ENCODE peak calls at places on chromosomes 11 and 22, in four cellular contexts. H is tibial nerve, O is fibroblast of lung, I is spleen. G is an unnamed sample. For H3K27me3, the result is how much of the 10 kb centered on the place peaks cover.

GRCh38 chr11:61919113-61919840 is 1.9 kb upstream of the RAB3IL1 start:
- DNase-seq in H (no peak), O (no peak), I (peak), G (peak)

GRCh38 chr11:115197031-115197430 is 307.2 kb downstream of the CADM1 start:
- DNase-seq in H (no peak), O (no peak), I (no peak), G (no peak)

GRCh38 chr22:22786301-22787115 is 101.1 kb upstream of the IGLL5 start:
- DNase-seq in H (no peak), O (no peak), I (no peak), G (no peak)

GRCh38 chr11:73716153-73717056 is 44.5 kb downstream of the RAB6A start:
- DNase-seq in H (no peak), O (no peak), I (no peak), G (no peak)

GRCh38 chr11:75450826-75451783 is 18.1 kb upstream of the KLHL35 start:
- DNase-seq in H (no peak), O (no peak), I (no peak), G (peak)

GRCh38 chr22:27327497-27327896 is 474.1 kb downstream of the MN1 start:
- DNase-seq in H (no peak), O (no peak), I (no peak), G (no peak)

GRCh38 chr11:36135062-36135461 is 154.2 kb downstream of the COMMD9 start:
- DNase-seq in H (no peak), O (no peak), I (no peak), G (no peak)

GRCh38 chr22:50267591-50268390 is 2.4 kb downstream of the MAPK11 start:
- DNase-seq in H (peak), O (peak), I (no peak), G (no peak)

GRCh38 chr11:6531267-6531752 is 34.2 kb downstream of the DNHD1 start:
- DNase-seq in H (no peak), O (peak), I (no peak), G (peak)

GRCh38 chr11:111603633-111604130 is 1.4 kb downstream of the SIK2 start:
- DNase-seq in H (no peak), O (no peak), I (no peak), G (no peak)

GRCh38 chr11:116771935-116772334 is 852 bp downstream of the BUD13 start:
- DNase-seq in H (no peak), O (no peak), I (no peak), G (no peak)

GRCh38 chr11:127395034-127395433 is 394.5 kb upstream of the KIRREL3 start:
- DNase-seq in H (no peak), O (no peak), I (no peak), G (no peak)

GRCh38 chr11:64559351-64560138 is 31.5 kb upstream of the SLC22A12 start:
- DNase-seq in H (no peak), O (no peak), I (peak), G (no peak)

GRCh38 chr22:27613099-27614089 is 188.2 kb downstream of the MN1 start:
- DNase-seq in H (no peak), O (no peak), I (no peak), G (no peak)

GRCh38 chr11:122746050-122746478 is 90.5 kb downstream of the UBASH3B start:
- DNase-seq in H (no peak), O (no peak), I (no peak), G (no peak)

GRCh38 chr11:83222499-83222898 is 29.0 kb downstream of the ANKRD42 start:
- DNase-seq in H (no peak), O (no peak), I (no peak), G (no peak)

GRCh38 chr11:48081151-48082010 is 101.0 kb downstream of the PTPRJ start:
- DNase-seq in H (peak), O (peak), I (peak), G (no peak)

GRCh38 chr11:111935331-111936044 is 1.7 kb upstream of the DIXDC1 start:
- DNase-seq in H (no peak), O (peak), I (no peak), G (no peak)

GRCh38 chr11:12009617-12010321 is 1.3 kb upstream of the DKK3 start:
- DNase-seq in H (no peak), O (no peak), I (no peak), G (no peak)

GRCh38 chr11:1776944-1777715 is 13.4 kb upstream of the CTSD start:
- DNase-seq in H (no peak), O (no peak), I (no peak), G (no peak)

GRCh38 chr11:125338435-125338834 is 157.6 kb downstream of the FEZ1 start:
- DNase-seq in H (no peak), O (no peak), I (peak), G (no peak)

GRCh38 chr11:113504071-113504470 is 28.9 kb upstream of the DRD2 start:
- DNase-seq in H (no peak), O (no peak), I (no peak), G (no peak)

GRCh38 chr11:118059231-118059940 is 17.5 kb upstream of the TMPRSS4 start:
- DNase-seq in H (no peak), O (no peak), I (no peak), G (no peak)

GRCh38 chr11:69813839-69814238 is 5.4 kb downstream of the FGF3 start:
- DNase-seq in H (no peak), O (no peak), I (no peak), G (no peak)
- H3K27me3 ChIP-seq in H (under half), O (under half), I (under half), G (under half)

GRCh38 chr22:24992946-24993345 is 40.4 kb downstream of the KIAA1671 start:
- DNase-seq in H (no peak), O (no peak), I (no peak), G (no peak)
- H3K27ac ChIP-seq in H (peak), O (no peak), I (no peak), G (no peak)

GRCh38 chr22:17266261-17266971 is 47.2 kb upstream of the ADA2 start:
- DNase-seq in H (no peak), O (no peak), I (no peak), G (peak)

GRCh38 chr22:17269607-17270261 is 50.5 kb upstream of the ADA2 start:
- DNase-seq in H (no peak), O (no peak), I (no peak), G (no peak)

GRCh38 chr22:17268501-17269223 is 49.4 kb upstream of the ADA2 start:
- DNase-seq in H (no peak), O (no peak), I (no peak), G (peak)

GRCh38 chr22:17269224-17269606 is 50.0 kb upstream of the ADA2 start:
- DNase-seq in H (no peak), O (no peak), I (no peak), G (no peak)

DNA sequence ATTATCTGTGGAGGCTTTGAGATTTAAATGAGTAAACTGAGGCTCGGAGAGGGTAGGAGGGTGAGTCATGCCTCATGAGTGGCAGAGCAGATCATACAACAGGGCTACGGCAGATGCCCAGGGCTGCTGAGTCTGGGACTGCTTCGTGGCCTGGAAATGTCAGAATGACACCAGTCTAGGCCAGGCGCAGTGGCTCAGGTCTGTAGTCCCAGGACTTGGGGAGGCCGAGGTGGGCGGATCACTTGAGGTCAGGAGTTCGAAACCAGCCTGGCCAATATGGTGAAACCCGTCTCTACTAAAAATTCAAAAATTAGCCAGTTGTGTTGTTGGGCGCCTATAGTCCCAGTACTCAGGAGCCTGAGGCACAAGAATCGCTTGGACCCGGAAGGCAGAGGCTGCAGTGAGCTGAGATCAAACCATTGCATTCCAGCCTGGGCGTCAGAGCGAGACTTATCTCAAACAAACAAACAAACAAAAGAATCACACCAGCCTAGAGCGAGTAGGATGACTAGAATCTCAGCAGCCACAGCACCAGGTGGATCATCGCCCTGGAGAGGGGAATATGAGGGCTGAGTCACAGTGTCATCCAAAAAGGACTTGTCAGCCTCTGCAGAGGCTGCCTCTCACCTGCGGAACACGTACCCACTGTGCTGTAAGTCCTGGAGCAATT is 48.6 kb upstream of the ADA2 start:
- DNase-seq in H (no peak), O (no peak), I (no peak), G (no peak)
- H3K27me3 ChIP-seq in H (under half), O (under half), I (under half), G (under half)

GRCh38 chr22:42892156-42892555 is 35.1 kb upstream of the ARFGAP3 start:
- DNase-seq in H (no peak), O (no peak), I (no peak), G (no peak)
- H3K27ac ChIP-seq in H (no peak), O (no peak), I (peak), G (no peak)

G was measured in SJCRH30.